ENCODE peak calls at places on chromosomes 4 and X, in six cellular contexts. N is choroid plexus epithelial cell, B is right lobe of liver, R is ovary, E is Caco-2, K is WERI-Rb-1. V is an unnamed sample.

GRCh38 chr4:129999156-129999555 is 903.2 kb downstream of the C4orf33 start:
- DNase-seq in K (no peak), B (no peak), N (no peak), R (no peak), E (no peak), V (no peak)

GRCh38 chr4:81405900-81406401 is 65.8 kb downstream of the RASGEF1B start:
- DNase-seq in K (peak), R (no peak), E (peak), N (peak), B (no peak), V (peak)

GRCh38 chr4:147638942-147639341 is 21.7 kb downstream of the TMEM184C start:
- DNase-seq in E (no peak), B (no peak), R (no peak), N (peak), K (no peak), V (no peak)

GRCh38 chr4:183182873-183183725 is 84.0 kb downstream of the WWC2 start:
- DNase-seq in K (no peak), R (peak), E (peak), B (no peak), N (peak), V (peak)

GRCh38 chr4:173436149-173436579 is 37.2 kb upstream of the SCRG1 start:
- DNase-seq in R (no peak), N (peak), E (no peak), B (no peak), K (no peak), V (peak)

GRCh38 chrX:77899081-77899828 is at the start of gene COX7B:
- DNase-seq in R (peak), B (no peak), N (peak), E (peak), K (peak), V (peak)

GRCh38 chrX:56802428-56802827 is 73.4 kb downstream of the NBDY start:
- DNase-seq in N (no peak), K (no peak), E (no peak), R (no peak), B (no peak), V (no peak)

GRCh38 chr4:107897823-107898222 is 33.5 kb upstream of the CYP2U1 start:
- DNase-seq in K (no peak), N (no peak), E (no peak), R (no peak), B (no peak), V (no peak)

GRCh38 chr4:52377563-52377962 is 281.5 kb downstream of the USP46 start:
- DNase-seq in K (peak), R (no peak), N (no peak), B (no peak), E (no peak), V (no peak)

GRCh38 chrX:107470971-107471370 is 21.5 kb downstream of the FRMPD3 start:
- DNase-seq in E (no peak), N (no peak), K (no peak), R (no peak), B (no peak), V (no peak)

GRCh38 chrX:71170660-71171059 is 26.0 kb downstream of the NLGN3 start:
- DNase-seq in E (no peak), B (no peak), K (no peak), N (no peak), R (no peak), V (no peak)

GRCh38 chr4:91268913-91269312 is 1034.9 kb upstream of the GRID2 start:
- DNase-seq in K (no peak), B (no peak), E (no peak), N (no peak), R (no peak), V (no peak)

GRCh38 chrX:55451990-55452824 is at the start of gene MAGEH1:
- DNase-seq in K (peak), B (peak), R (peak), E (no peak), N (peak), V (peak)

GRCh38 chr4:69322055-69322454 is 41.8 kb downstream of the UGT2B28 start:
- DNase-seq in B (no peak), N (peak), K (no peak), R (no peak), E (no peak), V (peak)

GRCh38 chr4:37243722-37244582 is 591 bp upstream of the NWD2 start:
- DNase-seq in K (no peak), R (no peak), E (peak), B (no peak), N (no peak), V (no peak)

GRCh38 chrX:49754238-49754857 is 58.6 kb upstream of the PAGE1 start:
- DNase-seq in N (peak), B (no peak), K (peak), R (peak), E (peak), V (peak)
- TF ChIP-seq CTCF in N (peak), B (peak), K (peak), R (peak), E (peak), V (peak)

GRCh38 chrX:63784902-63785692 is at the start of gene ARHGEF9:
- DNase-seq in N (peak), K (peak), R (peak), E (no peak), B (no peak), V (no peak)
- H3K4me3 ChIP-seq in N (peak), K (peak), R (peak), E (no peak), B (peak), V (peak)

DNA sequence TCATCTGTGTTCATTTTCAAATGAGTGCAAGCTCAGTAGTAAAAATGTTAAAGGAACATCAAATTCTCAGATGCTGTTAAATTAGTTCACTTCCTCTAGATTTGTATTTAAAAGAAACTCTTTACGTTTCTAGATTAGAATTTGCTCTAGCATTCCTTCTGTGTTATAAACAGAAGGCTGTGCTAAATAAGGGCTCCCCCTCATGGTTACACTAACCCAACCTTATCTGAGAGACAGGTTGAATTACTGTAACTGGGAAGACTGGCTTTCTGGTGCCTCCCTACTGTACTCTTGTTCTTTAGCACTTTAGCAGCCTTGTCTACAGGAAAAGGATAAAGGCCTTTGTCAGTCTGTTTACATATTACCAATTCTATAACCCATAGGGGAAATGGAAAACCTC is 56.8 kb downstream of the RXFP1 start:
- DNase-seq in K (no peak), R (no peak), E (peak), N (peak), B (no peak), V (peak)
- TF ChIP-seq CTCF in K (no peak), R (no peak), E (no peak), N (peak), B (no peak), V (peak)

GRCh38 chr4:184293552-184293951 is 75.9 kb upstream of the ENPP6 start:
- DNase-seq in R (no peak), K (no peak), N (no peak), E (peak), B (no peak), V (no peak)

GRCh38 chr4:184292465-184292867 is 74.8 kb upstream of the ENPP6 start:
- DNase-seq in B (no peak), N (no peak), R (no peak), E (no peak), K (no peak), V (no peak)

GRCh38 chr4:184295206-184295605 is 77.5 kb upstream of the ENPP6 start:
- DNase-seq in K (no peak), E (no peak), R (no peak), N (no peak), B (no peak), V (no peak)

GRCh38 chr4:184294734-184295133 is 77.1 kb upstream of the ENPP6 start:
- DNase-seq in K (no peak), R (no peak), N (no peak), B (no peak), E (no peak), V (no peak)

DNA sequence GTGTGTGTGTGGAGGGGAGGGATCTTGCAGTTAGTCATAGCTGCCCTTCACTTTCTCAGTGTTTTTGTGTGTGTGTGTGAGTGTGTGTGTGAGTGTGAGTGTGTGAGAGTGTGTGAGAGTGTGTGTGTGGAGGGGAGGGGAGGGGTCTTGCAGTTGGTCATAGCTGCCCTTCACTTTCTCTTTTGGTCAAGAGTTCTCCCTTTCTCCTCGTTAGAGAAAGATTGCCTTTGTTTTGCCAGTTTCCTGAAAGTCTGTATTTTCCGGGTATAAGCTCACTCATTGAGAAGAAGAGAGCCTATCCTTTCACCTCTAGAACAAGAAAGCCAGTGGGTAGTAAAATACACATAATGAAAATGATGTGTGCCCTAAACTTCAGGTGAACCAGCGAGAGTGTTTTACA is 75.2 kb upstream of the ENPP6 start:
- DNase-seq in N (no peak), K (no peak), B (no peak), R (no peak), E (no peak), V (no peak)
- H3K4me3 ChIP-seq in N (no peak), K (no peak), B (no peak), R (no peak), E (no peak), V (no peak)

GRCh38 chrX:119604778-119605177 is 1.4 kb downstream of the NKRF start:
- DNase-seq in K (no peak), B (no peak), R (no peak), E (no peak), N (peak), V (no peak)

GRCh38 chrX:119602701-119603255 is 3.4 kb downstream of the NKRF start:
- DNase-seq in E (no peak), B (no peak), R (no peak), N (no peak), K (no peak), V (no peak)

GRCh38 chrX:119606508-119607389 is 525 bp upstream of the NKRF start:
- DNase-seq in K (no peak), N (peak), B (no peak), R (no peak), E (peak), V (no peak)

GRCh38 chrX:119605398-119605738 is 856 bp downstream of the NKRF start:
- DNase-seq in B (peak), N (peak), K (peak), E (no peak), R (peak), V (no peak)

DNA sequence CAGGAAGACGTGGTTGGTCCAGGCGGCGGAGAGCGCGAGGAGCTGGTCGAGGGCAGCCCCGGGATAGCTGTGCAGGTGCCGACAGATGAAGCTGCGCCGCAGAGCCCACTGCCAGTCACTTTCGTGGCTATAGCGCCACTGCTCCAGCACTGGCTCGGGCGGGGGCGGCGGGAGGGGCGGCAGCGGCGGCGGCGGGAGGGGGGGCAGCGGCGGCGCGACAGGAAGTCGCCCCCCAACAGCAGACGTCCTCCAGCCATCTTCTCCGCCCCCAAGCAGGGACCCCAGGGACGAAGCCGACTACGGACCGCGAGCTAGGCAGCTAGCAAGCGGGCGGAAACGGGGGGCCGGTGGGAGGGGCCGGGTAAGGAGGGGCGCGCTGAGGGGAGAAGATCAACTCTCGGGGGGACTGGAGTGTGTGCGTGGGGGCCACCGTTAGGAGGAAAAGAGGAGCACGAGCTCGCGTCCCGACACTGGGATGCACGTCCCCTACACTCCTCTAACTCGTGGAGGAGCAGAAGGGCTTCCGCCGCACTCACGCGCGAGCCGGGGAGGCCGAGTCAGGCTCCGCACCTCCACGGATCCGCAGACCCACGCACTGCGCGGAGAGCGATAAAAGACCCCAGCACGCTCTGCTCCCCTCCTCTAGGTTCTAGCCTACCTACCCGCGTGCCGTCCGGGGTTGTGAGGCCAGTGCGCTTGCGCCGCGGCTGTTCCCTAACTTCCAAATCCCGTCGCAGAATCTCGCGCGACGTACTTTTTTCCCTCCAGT is at the start of gene NKRF:
- DNase-seq in N (peak), R (peak), B (peak), K (peak), E (peak), V (peak)
- TF ChIP-seq CTCF in N (no peak), R (no peak), B (no peak), K (no peak), E (no peak), V (no peak)

GRCh38 chrX:121356139-121356849 is 308.9 kb downstream of the GLUD2 start:
- DNase-seq in R (no peak), E (no peak), K (no peak), N (no peak), B (no peak), V (no peak)
- H3K4me3 ChIP-seq in R (no peak), E (no peak), K (no peak), N (no peak), B (no peak), V (no peak)

V was measured in brain microvascular endothelial cell.